ENCODE peak calls at places on chromosomes 13 and 19, in ten cellular contexts. R is tibial nerve, X is HepG2, F is gastrocnemius medialis, T is ovary, H is A549, Y is stomach, M is heart left ventricle, S is Peyer's patch, N is suprapubic skin. Z is an unnamed sample.

GRCh38 chr13:51772105-51772455 is 31.9 kb downstream of the DHRS12 start:
- DNase-seq in R (no peak), X (no peak), F (no peak), T (no peak), H (no peak), Y (no peak), M (no peak), S (no peak), N (no peak), Z (no peak)

GRCh38 chr13:38602261-38602660 is 84.6 kb upstream of the FREM2 start:
- DNase-seq in R (no peak), X (no peak), F (no peak), T (no peak), H (no peak), Y (no peak), M (no peak), S (no peak), N (no peak), Z (no peak)

GRCh38 chr13:38783992-38784875 is 97.4 kb downstream of the FREM2 start:
- DNase-seq in R (peak; percentile 27), X (no peak), F (no peak), T (no peak), H (no peak), Y (peak; percentile 63), M (no peak), S (no peak), N (no peak), Z (no peak)

GRCh38 chr13:25733061-25733491 is 318.7 kb downstream of the SHISA2 start:
- DNase-seq in R (no peak), X (no peak), F (no peak), T (no peak), H (no peak), Y (no peak), M (no peak), S (no peak), N (no peak), Z (no peak)

GRCh38 chr19:51501594-51502263 is at the start of gene SIGLEC12:
- DNase-seq in R (peak; percentile 10), X (no peak), F (peak; percentile 22), T (no peak), H (no peak), Y (no peak), M (peak; percentile 39), S (peak; percentile 68), N (no peak), Z (peak; percentile 67)

GRCh38 chr19:33402421-33403220 is 29.1 kb downstream of the CEBPG start:
- DNase-seq in R (no peak), X (no peak), F (no peak), T (peak; percentile 15), H (peak; percentile 36), Y (no peak), M (peak; percentile 26), S (peak; percentile 46), N (no peak), Z (peak; percentile 61)

GRCh38 chr19:36215276-36216171 is 618 bp downstream of the ZNF146 start:
- DNase-seq in R (no peak), X (no peak), F (no peak), T (no peak), H (peak; percentile 61), Y (no peak), M (no peak), S (no peak), N (peak; percentile 49), Z (no peak)

GRCh38 chr13:23950736-23951510 is 53.6 kb upstream of the C1QTNF9B start:
- DNase-seq in R (no peak), X (no peak), F (no peak), T (no peak), H (no peak), Y (no peak), M (no peak), S (no peak), N (no peak), Z (no peak)

GRCh38 chr19:13842294-13843103 is 34.4 kb upstream of the NANOS3 start:
- DNase-seq in R (peak; percentile 82), X (no peak), F (peak; percentile 86), T (peak; percentile 91), H (peak; percentile 82), Y (peak; percentile 85), M (peak; percentile 93), S (peak; percentile 93), N (peak; percentile 96), Z (peak; percentile 97)

GRCh38 chr19:13839938-13840750 is 36.8 kb upstream of the NANOS3 start:
- DNase-seq in R (peak; percentile 37), X (no peak), F (peak; percentile 73), T (no peak), H (peak; percentile 66), Y (peak; percentile 75), M (peak; percentile 71), S (peak; percentile 92), N (peak; percentile 88), Z (peak; percentile 84)

GRCh38 chr19:13843104-13843921 is 33.6 kb upstream of the NANOS3 start:
- DNase-seq in R (no peak), X (no peak), F (no peak), T (peak; percentile 74), H (peak; percentile 86), Y (peak; percentile 78), M (peak; percentile 64), S (peak; percentile 71), N (no peak), Z (peak; percentile 86)

GRCh38 chr19:13840751-13841338 is 36.1 kb upstream of the NANOS3 start:
- DNase-seq in R (no peak), X (no peak), F (no peak), T (no peak), H (no peak), Y (no peak), M (no peak), S (no peak), N (peak; percentile 78), Z (no peak)

DNA sequence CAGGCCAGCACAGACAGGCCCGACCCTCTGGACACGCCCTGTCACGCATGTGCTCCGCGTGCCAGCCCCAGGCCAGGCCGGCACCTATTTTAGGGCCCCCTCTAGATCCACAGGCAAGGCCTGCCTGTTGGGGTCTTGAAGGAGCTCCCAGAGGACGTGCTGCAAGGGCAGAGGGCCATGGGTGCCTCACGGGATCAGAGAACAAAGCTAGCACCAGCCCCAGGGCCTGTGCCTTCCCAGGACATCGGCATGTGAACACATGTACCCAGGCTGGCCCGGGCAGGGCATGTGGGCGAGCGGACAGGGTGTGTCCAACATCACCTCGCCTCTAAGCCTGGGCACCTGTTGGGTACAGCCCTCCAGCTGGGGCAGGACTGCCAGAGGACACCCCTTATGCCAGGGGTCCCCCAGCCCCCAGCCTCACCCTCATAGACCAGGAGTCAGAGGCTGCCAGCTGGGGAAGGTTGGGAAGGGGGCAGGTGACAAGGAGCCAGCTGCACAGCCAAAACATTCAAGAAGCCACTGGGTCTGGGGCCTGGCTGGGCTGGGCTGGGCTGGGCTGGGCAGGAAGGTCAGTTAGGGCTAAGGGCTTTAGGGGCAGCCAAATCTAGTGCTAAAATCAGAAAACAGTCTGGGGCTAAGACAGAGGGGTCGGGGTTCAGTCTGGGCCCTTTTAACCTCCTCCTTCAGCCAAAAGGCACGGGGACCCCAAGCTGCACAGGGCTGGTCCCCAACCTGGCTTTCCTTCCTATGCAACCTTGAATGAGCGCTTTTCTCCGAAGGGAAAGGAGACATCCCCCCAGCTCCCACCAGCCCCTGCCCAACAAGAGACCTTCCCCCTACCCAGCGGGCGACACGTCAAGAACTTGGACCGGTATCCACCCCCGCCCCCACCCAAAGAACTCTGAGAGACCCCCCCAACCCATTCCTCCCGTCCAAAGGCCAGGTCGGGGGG is 35.3 kb upstream of the NANOS3 start:
- DNase-seq in R (peak; percentile 42), X (no peak), F (peak; percentile 96), T (no peak), H (peak; percentile 53), Y (peak; percentile 78), M (peak; percentile 78), S (peak; percentile 87), N (peak; percentile 88), Z (peak; percentile 86)
- TF ChIP-seq POLR2A in R (no peak), X (peak; percentile 9), F (peak; percentile 90), T (peak; percentile 25), H (no peak), Y (no peak), M (no peak), S (peak; percentile 77), N (peak; percentile 36), Z (peak; percentile 30)

GRCh38 chr13:94236876-94237275 is 242.6 kb downstream of the DCT start:
- DNase-seq in R (no peak), X (no peak), F (no peak), T (no peak), H (no peak), Y (no peak), M (no peak), S (no peak), N (no peak), Z (no peak)

GRCh38 chr13:94243551-94243950 is 235.9 kb downstream of the DCT start:
- DNase-seq in R (no peak), X (no peak), F (no peak), T (no peak), H (no peak), Y (no peak), M (no peak), S (no peak), N (no peak), Z (no peak)

GRCh38 chr13:94236132-94236531 is 243.3 kb downstream of the DCT start:
- DNase-seq in R (no peak), X (no peak), F (no peak), T (no peak), H (no peak), Y (no peak), M (no peak), S (no peak), N (no peak), Z (no peak)

GRCh38 chr13:94234766-94235165 is 244.7 kb downstream of the DCT start:
- DNase-seq in R (no peak), X (no peak), F (no peak), T (no peak), H (no peak), Y (no peak), M (no peak), S (no peak), N (no peak), Z (no peak)

DNA sequence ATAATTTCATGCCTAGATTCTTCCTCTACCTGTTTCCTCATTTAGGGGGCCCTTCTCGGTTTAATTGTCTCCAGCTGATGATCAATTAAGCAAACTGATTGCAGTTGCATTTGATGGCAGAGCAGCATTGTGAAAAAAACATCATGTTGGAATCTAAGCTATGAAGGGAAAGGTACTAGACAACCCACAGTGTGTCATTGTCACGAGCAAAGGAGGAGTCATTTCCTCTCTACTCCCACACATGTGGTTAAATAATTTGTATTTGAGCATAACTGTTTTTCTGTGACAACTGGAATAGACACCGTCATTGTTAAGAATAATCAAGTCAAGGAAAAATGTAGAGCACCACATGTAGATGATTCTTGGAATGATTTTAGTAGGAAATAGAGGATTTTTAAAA is 240.3 kb downstream of the DCT start:
- DNase-seq in R (no peak), X (no peak), F (no peak), T (no peak), H (no peak), Y (no peak), M (no peak), S (no peak), N (no peak), Z (no peak)
- H3K4me1 ChIP-seq in R (no peaks in the 10 kb centered on the region), X (no peaks in the 10 kb centered on the region), F (no peaks in the 10 kb centered on the region), T (no peaks in the 10 kb centered on the region), H (peaks cover 3% of the 10 kb centered on the region), Y (no peaks in the 10 kb centered on the region), M (no peaks in the 10 kb centered on the region), S (no peaks in the 10 kb centered on the region), N (no peaks in the 10 kb centered on the region), Z (no peaks in the 10 kb centered on the region)

DNA sequence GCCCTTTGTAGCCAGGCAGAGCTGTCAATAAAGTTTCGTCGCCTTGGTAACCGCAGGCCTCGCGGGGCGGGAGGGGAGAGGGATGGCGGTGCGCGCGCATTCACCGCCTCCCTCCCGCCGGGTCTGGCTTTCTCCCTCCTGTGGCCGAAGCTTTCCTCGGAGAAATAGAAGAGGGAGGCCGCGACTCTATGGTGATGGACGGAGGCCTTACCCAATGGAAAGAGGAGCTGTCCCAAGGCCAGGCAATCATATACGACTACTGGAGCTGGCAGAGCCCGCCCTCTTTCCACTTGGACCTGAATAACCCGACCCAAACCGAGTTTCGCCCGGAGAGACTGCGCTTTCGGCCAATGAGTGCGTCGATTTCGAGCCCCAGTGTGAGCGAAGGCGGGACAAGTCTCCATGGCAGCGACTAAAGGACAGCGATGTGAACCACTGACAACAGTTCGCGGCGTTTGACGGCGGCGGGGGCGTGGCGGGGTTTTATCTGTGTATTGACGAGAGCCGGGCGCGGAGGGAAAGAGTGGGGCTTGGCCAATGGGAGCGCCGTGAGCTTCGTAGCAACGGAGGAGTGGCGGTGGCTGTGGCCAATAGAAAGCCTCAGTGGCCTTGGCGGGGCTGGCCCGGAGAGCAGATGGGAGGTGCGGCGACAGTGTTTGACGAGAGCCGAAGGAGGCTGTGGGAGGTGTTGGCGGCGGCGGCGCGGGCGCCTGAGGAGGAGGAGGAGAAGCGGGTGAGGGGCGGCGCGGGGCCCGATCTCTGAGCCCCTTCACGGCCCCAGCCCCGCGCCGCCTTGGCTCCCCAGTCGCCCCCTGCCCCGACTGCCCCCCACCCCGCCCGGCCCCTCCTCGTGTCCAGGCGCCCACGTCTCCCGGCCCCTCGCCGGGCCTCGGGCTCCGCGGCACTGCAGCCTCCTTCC is at the start of gene KMT5C:
- DNase-seq in R (peak; percentile 100), X (peak; percentile 100), F (peak; percentile 100), T (peak; percentile 100), H (peak; percentile 100), Y (peak; percentile 100), M (peak; percentile 100), S (peak; percentile 100), N (peak; percentile 100), Z (peak; percentile 100)
- TF ChIP-seq POLR2A in R (peak; percentile 90), X (peak; percentile 56), F (peak; percentile 79), T (peak; percentile 87), H (peak; percentile 50), Y (no peak), M (no peak), S (peak; percentile 93), N (no peak), Z (peak; percentile 96)

DNA sequence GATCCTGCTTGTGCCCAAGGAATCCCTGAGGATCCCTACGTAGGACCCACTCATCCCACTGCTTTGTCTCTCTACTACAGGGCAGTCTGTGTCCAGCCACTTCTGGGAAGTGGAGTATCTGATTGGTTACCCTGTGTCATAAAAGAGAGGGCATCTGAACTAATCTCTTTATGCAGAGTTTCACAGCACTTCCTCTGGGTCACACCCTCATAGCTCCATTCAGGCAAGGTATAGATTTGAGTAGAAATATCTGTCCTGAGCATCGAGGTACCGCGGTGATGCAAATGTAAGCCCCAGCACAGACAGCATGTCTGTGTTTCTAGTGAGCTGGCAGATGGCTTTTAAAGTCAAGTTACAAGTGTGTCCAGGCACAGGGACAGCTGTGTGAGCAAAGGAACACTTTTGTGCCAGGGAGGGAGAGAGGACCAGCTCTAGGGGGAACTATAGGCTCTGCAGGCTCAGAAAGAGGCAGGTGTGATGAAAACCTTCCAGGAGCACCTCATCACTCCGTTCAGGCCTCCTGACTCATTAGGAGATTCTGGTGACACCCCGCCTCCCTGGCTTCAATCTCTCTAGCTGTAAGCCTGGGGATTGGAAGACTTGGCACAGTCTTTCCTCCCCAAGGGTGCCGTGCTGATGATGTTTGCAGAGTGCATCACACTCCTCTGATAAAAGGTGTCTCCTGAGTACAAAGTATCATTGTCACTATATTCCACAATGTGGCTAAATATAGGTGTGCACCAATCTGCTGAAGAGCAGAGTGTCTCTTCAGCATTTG is 84.3 kb upstream of the UBL3 start:
- DNase-seq in R (no peak), X (no peak), F (no peak), T (no peak), H (no peak), Y (no peak), M (no peak), S (no peak), N (no peak), Z (no peak)
- H3K4me1 ChIP-seq in R (no peaks in the 10 kb centered on the region), X (no peaks in the 10 kb centered on the region), F (no peaks in the 10 kb centered on the region), T (no peaks in the 10 kb centered on the region), H (no peaks in the 10 kb centered on the region), Y (peaks cover 11% of the 10 kb centered on the region), M (no peaks in the 10 kb centered on the region), S (no peaks in the 10 kb centered on the region), N (no peaks in the 10 kb centered on the region), Z (no peaks in the 10 kb centered on the region)